ENCODE peak calls at places on chromosome 18, in five cellular contexts. Z is H9, U is tibial artery, Y is kidney, L is breast epithelium. K is an unnamed sample.

GRCh38 chr18:51197661-51198424 is at the start of gene MEX3C:
- DNase-seq in U (peak; percentile 100), L (peak; percentile 100), Z (peak; percentile 99), Y (peak; percentile 100), K (peak; percentile 98)

GRCh38 chr18:61360440-61361383 is 27.5 kb downstream of the CDH20 start:
- DNase-seq in L (no peak), Z (no peak), Y (no peak), U (no peak), K (no peak)

GRCh38 chr18:49380812-49381211 is 79.6 kb downstream of the DYM start:
- DNase-seq in Z (no peak), Y (no peak), U (no peak), L (no peak), K (no peak)

GRCh38 chr18:3498705-3499451 is 48.9 kb downstream of the TGIF1 start:
- DNase-seq in Z (peak; percentile 63), Y (peak; percentile 82), U (no peak), L (no peak), K (no peak)

GRCh38 chr18:21484851-21485636 is 115.5 kb downstream of the ESCO1 start:
- DNase-seq in Z (no peak), U (no peak), Y (no peak), L (no peak), K (no peak)

GRCh38 chr18:77208969-77209368 is 40.7 kb upstream of the GALR1 start:
- DNase-seq in U (no peak), L (peak; percentile 23), Y (no peak), Z (no peak), K (no peak)

GRCh38 chr18:72867721-72868665 is at the start of gene NETO1:
- DNase-seq in Y (peak; percentile 67), U (no peak), Z (peak; percentile 71), L (no peak), K (no peak)

GRCh38 chr18:56124186-56124585 is 514.2 kb downstream of the TXNL1 start:
- DNase-seq in U (no peak), Y (no peak), Z (no peak), L (no peak), K (peak; percentile 42)

GRCh38 chr18:72995558-72995957 is 127.8 kb upstream of the NETO1 start:
- DNase-seq in Y (no peak), L (no peak), U (no peak), Z (no peak), K (no peak)

GRCh38 chr18:61236476-61237057 is 96.7 kb upstream of the CDH20 start:
- DNase-seq in Z (no peak), U (no peak), L (no peak), Y (no peak), K (no peak)

GRCh38 chr18:35982404-35983114 is 10.1 kb downstream of the RMP24 start:
- DNase-seq in Z (no peak), L (no peak), U (no peak), Y (no peak), K (peak; percentile 65)

GRCh38 chr18:212780-213179 is 54.4 kb downstream of the USP14 start:
- DNase-seq in Z (no peak), Y (no peak), U (no peak), L (no peak), K (no peak)

GRCh38 chr18:56207989-56208388 is 430.4 kb downstream of the TXNL1 start:
- DNase-seq in Y (no peak), U (no peak), L (no peak), Z (no peak), K (no peak)

GRCh38 chr18:657311-657997 is at the start of gene TYMS:
- DNase-seq in L (no peak), U (no peak), Z (peak; percentile 76), Y (peak; percentile 74), K (no peak)

GRCh38 chr18:47283476-47283875 is 32.0 kb upstream of the SKOR2 start:
- DNase-seq in Y (no peak), U (no peak), L (no peak), Z (peak; percentile 34), K (no peak)

GRCh38 chr18:44682181-44682870 is 1.6 kb downstream of the SETBP1 start:
- DNase-seq in Z (peak; percentile 51), U (peak; percentile 85), L (peak; percentile 48), Y (peak; percentile 84), K (no peak)

GRCh38 chr18:3703732-3704176 is 253.8 kb downstream of the TGIF1 start:
- DNase-seq in Y (no peak), L (peak; percentile 50), U (peak; percentile 69), Z (peak; percentile 62), K (peak; percentile 42)

GRCh38 chr18:45879681-45880655 is 54.5 kb downstream of the SIGLEC15 start:
- DNase-seq in Z (peak; percentile 84), L (peak; percentile 45), U (peak; percentile 77), Y (peak; percentile 88), K (peak; percentile 38)

GRCh38 chr18:34153711-34154110 is 71.0 kb downstream of the NOL4 start:
- DNase-seq in L (no peak), Y (no peak), Z (no peak), U (no peak), K (no peak)

GRCh38 chr18:55588876-55589595 is 1.0 kb upstream of the TCF4 start:
- DNase-seq in U (no peak), Y (no peak), Z (no peak), L (no peak), K (no peak)

GRCh38 chr18:79507076-79507545 is 111.4 kb downstream of the NFATC1 start:
- DNase-seq in U (peak; percentile 91), L (peak; percentile 57), Z (no peak), Y (peak; percentile 91), K (no peak)

GRCh38 chr18:76493213-76494107 is 1.6 kb downstream of the ZNF516 start:
- DNase-seq in L (no peak), Y (no peak), Z (peak; percentile 64), U (no peak), K (no peak)

GRCh38 chr18:5603153-5603552 is 59.4 kb upstream of the EPB41L3 start:
- DNase-seq in U (no peak), Y (no peak), L (no peak), Z (no peak), K (no peak)

GRCh38 chr18:54880706-54881105 is 52.4 kb downstream of the RAB27B start:
- DNase-seq in Z (no peak), Y (no peak), L (no peak), U (no peak), K (peak; percentile 46)

GRCh38 chr18:51275712-51276473 is 78.4 kb upstream of the MEX3C start:
- DNase-seq in U (no peak), Y (no peak), Z (no peak), L (no peak), K (no peak)

GRCh38 chr18:59141294-59142068 is 1.8 kb downstream of the SEC11C start:
- DNase-seq in L (no peak), Y (no peak), Z (no peak), U (no peak), K (no peak)

GRCh38 chr18:59143441-59143840 is 3.8 kb downstream of the SEC11C start:
- DNase-seq in L (no peak), U (no peak), Z (no peak), Y (no peak), K (no peak)

GRCh38 chr18:59145055-59145454 is 5.4 kb downstream of the SEC11C start:
- DNase-seq in U (no peak), L (no peak), Z (no peak), Y (no peak), K (no peak)

GRCh38 chr18:59142274-59142673 is 2.6 kb downstream of the SEC11C start:
- DNase-seq in U (no peak), L (no peak), Y (no peak), Z (no peak), K (no peak)

GRCh38 chr18:59144483-59144882 is 4.8 kb downstream of the SEC11C start:
- DNase-seq in U (no peak), Y (no peak), L (no peak), Z (no peak), K (no peak)
- H3K27ac ChIP-seq in U (no peak overlapping the region), Y (no peak overlapping the region), L (no peak overlapping the region), Z (no peak overlapping the region), K (no peak overlapping the region)

GRCh38 chr18:10013621-10014543 is 100.1 kb downstream of the VAPA start:
- DNase-seq in Y (no peak), L (no peak), U (no peak), Z (no peak), K (no peak)

GRCh38 chr18:10017048-10017447 is 103.2 kb downstream of the VAPA start:
- DNase-seq in Z (no peak), L (no peak), U (no peak), Y (no peak), K (no peak)

GRCh38 chr18:10012526-10012925 is 98.7 kb downstream of the VAPA start:
- DNase-seq in L (no peak), U (no peak), Z (no peak), Y (no peak), K (no peak)

GRCh38 chr18:10015288-10015701 is 101.5 kb downstream of the VAPA start:
- DNase-seq in Y (no peak), U (no peak), L (no peak), Z (no peak), K (no peak)

GRCh38 chr18:10015941-10016819 is 102.4 kb downstream of the VAPA start:
- DNase-seq in Z (no peak), U (no peak), L (no peak), Y (no peak), K (peak; percentile 76)
- TF ChIP-seq CTCF in Z (peak; percentile 32), U (peak; percentile 34), L (no peak), Y (no peak), K (peak; percentile 64)

DNA sequence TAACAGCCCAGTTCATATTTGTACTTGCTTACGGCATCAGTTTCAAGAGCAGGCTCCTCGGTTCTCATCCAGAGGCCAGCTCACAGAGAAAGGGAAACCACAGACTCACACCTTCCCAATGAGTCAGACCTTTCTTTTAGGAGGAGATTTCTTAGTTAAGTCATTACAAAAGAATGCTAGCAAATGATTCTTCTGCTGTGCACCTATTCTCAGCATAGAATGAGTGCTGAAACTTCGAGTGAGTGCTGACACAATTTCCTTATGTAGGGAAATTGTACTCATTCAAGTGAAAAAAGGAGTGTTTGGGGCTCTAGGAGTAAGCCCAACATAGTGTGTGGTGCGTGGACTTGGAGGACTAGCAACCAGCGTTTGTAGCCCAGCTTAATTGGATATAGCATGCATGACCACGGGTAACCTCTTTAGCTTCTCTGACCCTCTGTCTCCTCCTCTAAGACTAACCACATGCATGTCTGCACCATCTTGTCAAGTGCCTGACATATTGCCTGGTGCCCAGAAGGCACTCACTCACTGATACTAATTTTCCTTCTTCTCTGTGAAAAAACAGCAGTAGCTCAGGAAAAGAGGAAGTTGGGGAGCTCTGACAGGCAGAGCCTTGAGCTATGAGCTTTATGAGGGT is 87.0 kb downstream of the ALPK2 start:
- DNase-seq in U (no peak), Z (no peak), Y (no peak), L (peak; percentile 30), K (peak; percentile 95)
- H3K27ac ChIP-seq in U (no peak overlapping the region), Z (no peak overlapping the region), Y (peak overlapping the region; percentile 19), L (no peak overlapping the region), K (peak overlapping the region; percentile 90)

DNA sequence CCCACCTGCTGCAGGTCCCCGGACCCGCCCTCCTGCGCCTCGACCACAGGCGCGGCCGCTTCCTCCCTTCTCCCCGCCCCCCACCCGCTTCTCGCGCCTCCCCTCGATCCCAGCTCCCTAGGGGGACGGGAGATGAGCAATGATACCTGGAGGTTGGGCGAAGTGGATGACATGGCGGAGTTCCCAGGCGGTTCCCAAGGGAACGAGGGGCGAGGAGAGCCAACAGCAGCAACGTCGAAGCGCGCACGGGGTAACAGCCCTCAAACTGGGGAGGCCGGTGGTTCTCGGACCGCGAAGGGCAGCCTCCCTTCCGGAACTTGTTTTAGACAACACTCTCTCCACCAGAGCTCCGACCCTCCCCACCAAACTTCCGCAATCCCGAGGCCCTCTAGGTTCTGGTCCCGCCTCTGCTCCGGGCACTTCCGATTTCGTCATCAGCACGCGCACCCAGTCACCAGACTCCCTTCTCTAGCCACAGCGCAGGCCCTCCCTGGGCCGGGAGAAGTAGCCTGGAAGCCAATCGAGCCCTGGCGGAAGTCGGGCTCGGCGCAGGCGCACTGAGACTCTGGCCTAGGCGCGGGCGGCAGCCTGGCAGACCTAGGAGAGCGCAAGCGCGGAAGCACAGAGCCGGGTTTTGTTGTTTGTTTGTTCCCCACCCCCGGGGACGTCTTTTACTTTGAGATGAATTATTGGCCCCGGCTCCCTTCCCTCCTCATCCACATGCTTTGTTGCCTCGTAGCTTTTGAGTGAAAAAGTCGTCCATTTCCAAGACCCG is at the start of gene VPS4B:
- DNase-seq in Y (peak; percentile 100), U (peak; percentile 99), Z (peak; percentile 100), L (peak; percentile 99), K (peak; percentile 99)
- TF ChIP-seq CTCF in Y (no peak), U (no peak), Z (no peak), L (no peak), K (no peak)

K was measured in AG04450.